ENCODE peak calls at places on chromosomes 5 and 9, in four cellular contexts. F is stomach, X is HCT116, B is prostate gland. O is an unnamed sample.

GRCh38 chr5:136082390-136083193 is 50.1 kb upstream of the SMAD5 start:
- DNase-seq in F (peak), X (peak), B (peak), O (peak)

GRCh38 chr5:178113841-178114324 is 551 bp downstream of the N4BP3 start:
- DNase-seq in F (no peak), X (no peak), B (no peak), O (no peak)

GRCh38 chr5:79959407-79959806 is 31.7 kb downstream of the MTX3 start:
- DNase-seq in F (no peak), X (no peak), B (no peak), O (no peak)

GRCh38 chr5:57501414-57502321 is 19.1 kb upstream of the ACTBL2 start:
- DNase-seq in F (no peak), X (no peak), B (no peak), O (no peak)

GRCh38 chr5:150517272-150518152 is 9.6 kb downstream of the NDST1 start:
- DNase-seq in F (peak), X (peak), B (no peak), O (peak)

GRCh38 chr5:132493241-132493640 is 2.7 kb upstream of the IRF1 start:
- DNase-seq in F (peak), X (no peak), B (no peak), O (peak)

GRCh38 chr5:111277061-111277460 is 52.9 kb downstream of the CAMK4 start:
- DNase-seq in F (no peak), X (no peak), B (no peak), O (no peak)

GRCh38 chr9:124839612-124840299 is 13.5 kb upstream of the WDR38 start:
- DNase-seq in F (no peak), X (peak), B (no peak), O (no peak)

GRCh38 chr5:157323107-157323706 is 57.3 kb downstream of the CYFIP2 start:
- DNase-seq in F (no peak), X (no peak), B (no peak), O (no peak)

GRCh38 chr5:112978836-112979235 is 2.2 kb downstream of the DCP2 start:
- DNase-seq in F (no peak), X (no peak), B (no peak), O (no peak)

GRCh38 chr5:112977440-112977861 is 853 bp downstream of the DCP2 start:
- DNase-seq in F (no peak), X (no peak), B (no peak), O (no peak)

GRCh38 chr5:112974901-112975300 is 1.7 kb upstream of the DCP2 start:
- DNase-seq in F (no peak), X (no peak), B (no peak), O (no peak)

GRCh38 chr5:112975721-112976431 is 722 bp upstream of the DCP2 start:
- DNase-seq in F (no peak), X (no peak), B (no peak), O (no peak)

DNA sequence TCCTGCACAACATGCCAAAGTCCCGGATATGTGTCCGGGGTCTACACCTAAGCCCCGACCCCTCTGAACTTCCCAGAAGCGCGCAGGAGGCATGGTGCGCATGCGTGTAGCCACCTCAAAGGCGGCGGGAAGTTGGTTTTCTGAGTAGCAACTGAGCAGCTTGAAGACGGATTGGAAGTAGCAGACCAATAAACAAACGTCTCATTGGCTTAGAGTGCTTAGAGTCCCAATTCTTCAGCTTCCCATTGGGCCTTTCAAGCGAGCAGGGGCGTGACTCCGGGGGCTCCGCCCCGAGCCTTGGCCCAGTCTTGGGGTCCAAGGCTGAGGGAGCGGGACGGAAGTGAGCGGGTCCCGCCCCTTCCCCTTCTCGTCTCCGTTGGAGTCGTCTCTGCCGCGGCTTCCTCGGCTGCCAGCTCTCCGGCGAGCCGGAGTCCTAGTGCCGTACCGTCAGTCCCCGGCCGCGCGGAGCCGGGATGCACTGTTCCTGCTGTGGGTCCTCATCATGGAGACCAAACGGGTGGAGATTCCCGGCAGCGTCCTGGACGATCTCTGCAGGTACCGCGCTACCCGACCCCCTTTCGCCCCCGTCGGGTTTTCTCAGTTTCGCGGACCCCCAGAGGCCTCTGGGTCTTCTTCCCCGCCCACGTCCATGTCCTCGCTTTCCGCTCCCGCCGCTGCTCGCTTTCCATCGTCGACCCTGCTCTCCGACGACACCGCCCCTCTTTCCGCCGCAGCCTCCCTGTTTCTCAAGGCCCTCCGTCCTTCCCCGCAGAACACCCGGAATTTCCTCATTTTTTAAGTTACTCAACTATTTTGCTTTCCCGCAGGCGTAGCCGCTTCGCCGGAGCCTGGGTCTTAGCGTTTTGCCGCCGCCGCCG is at the start of gene DCP2:
- DNase-seq in F (peak), X (peak), B (peak), O (peak)
- TF ChIP-seq POLR2A in F (no peak), X (peak), B (peak), O (peak)

GRCh38 chr5:10635257-10635860 is 71.5 kb downstream of the ANKRD33B start:
- DNase-seq in F (no peak), X (peak), B (no peak), O (no peak)
- TF ChIP-seq POLR2A in F (no peak), X (no peak), B (no peak), O (no peak)

GRCh38 chr5:172837640-172838039 is 3.6 kb downstream of the ERGIC1 start:
- DNase-seq in F (peak), X (no peak), B (peak), O (peak)
- TF ChIP-seq POLR2A in F (no peak), X (no peak), B (no peak), O (peak)

GRCh38 chr9:81465468-81466002 is 223.8 kb downstream of the TLE1 start:
- DNase-seq in F (no peak), X (no peak), B (no peak), O (no peak)
- TF ChIP-seq POLR2A in F (no peak), X (no peak), B (no peak), O (no peak)

DNA sequence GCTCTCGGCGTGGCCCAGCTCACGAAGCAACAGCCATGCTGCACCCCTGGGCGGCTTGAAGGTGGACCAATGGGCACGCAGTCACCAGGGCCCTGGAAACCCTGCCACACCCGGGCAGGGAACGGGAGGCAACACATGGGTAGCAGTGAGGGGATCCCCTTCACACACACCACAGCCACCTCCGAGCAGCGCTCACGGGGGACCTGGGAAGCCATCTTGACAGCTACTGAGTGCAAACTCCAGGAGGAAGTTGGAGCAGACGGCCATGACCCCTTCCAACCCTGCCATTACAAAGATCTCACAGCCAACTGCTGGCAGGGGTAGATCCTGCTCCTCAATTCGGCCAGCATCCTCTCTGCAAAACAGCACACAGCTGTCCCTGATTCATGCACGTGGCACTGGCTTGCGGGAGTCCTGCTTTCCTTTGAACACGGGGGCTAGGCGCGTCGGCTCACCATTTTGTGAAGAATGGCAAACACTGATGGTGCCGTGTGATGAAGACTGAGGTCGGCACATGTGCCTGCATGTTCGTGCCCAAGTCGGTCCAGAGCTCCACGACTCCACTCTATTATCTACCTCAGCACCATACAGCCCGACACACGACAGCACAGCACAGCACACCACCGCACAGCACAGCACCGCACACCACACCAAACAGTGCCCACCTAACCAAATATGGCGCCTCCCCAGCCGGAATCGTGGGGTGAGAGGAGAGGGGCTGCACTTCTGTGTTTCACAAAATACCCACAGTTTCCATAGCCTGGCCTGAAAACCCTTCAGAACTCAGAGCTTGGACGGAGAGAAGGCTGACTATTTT is 5.0 kb downstream of the UBAC1 start:
- DNase-seq in F (no peak), X (no peak), B (no peak), O (no peak)
- TF ChIP-seq POLR2A in F (no peak), X (no peak), B (no peak), O (no peak)

DNA sequence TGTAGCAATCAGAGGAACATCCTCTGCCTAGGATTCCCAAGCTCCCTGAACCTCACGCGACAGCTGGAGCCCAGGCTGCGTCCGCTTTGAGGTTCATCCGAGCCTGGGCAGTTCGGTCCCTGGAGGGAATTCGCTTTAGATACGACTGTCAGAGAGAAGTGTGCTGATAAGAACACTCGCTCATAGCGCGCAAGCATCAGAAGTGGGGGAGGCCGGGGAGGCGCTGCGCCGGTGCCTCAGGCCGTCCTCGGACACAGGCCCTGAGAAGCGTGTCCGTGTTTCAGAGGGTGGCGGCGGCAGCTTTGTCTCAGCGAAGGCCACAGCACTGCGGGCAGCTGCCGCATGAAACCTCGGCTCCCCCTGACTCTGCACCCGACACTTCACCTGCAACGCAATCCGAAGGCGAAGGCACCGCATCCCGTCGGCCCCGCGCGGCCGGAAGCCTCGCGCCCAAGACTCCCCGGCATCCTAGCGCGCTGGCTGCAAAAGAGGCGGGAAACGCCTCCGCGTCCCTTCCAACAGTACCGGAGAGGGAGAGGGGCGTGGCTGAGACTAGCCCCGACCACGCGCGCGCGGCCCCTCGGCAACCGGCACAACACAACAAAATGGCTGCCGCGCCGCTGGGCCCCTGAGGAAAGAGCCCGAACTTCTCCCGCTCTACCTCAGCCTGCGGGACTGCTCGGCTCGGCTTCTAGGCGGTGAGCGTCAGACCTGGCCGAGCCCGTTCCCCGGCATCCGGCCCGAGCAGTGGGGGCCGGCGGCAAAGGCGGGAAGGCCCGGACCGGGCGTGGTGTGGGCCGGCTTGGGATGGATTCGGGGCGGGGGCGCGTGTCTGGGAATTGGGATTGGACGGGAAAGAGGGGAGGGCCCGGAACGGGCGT is at the start of gene CNTRL:
- DNase-seq in F (peak), X (peak), B (peak), O (peak)
- TF ChIP-seq POLR2A in F (no peak), X (no peak), B (peak), O (peak)

GRCh38 chr5:43121565-43122484 is 1.1 kb downstream of the ZNF131 start:
- DNase-seq in F (no peak), X (no peak), B (peak), O (peak)
- TF ChIP-seq POLR2A in F (no peak), X (no peak), B (peak), O (peak)

DNA sequence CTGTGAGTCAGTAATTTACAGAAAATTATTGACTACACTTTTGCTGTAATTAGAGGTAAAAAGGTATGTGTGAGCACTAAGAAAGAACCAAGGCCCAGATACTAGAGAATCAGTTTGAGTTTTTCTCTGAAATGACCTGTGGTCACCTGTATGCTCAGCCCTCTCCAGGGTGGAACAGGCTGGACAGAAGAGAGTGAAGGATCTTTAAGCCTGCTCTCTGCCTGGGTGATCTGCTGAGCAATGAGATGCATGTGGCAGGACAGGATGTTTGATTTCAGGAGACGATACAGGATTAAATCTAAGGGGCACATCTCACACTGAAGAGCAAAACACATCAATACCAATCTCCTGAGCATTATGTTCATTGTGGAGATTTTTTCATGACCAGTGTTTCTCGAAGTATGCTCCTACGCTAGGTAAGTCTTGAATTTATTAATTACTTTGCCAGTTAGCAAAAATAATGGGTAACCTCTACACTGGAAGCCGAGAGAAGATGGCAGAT is 25.5 kb downstream of the HMGCR start:
- DNase-seq in F (no peak), X (no peak), B (no peak), O (no peak)
- TF ChIP-seq POLR2A in F (no peak), X (no peak), B (no peak), O (no peak)

GRCh38 chr9:75454043-75454442 is 365.7 kb downstream of the OSTF1 start:
- DNase-seq in F (no peak), X (no peak), B (no peak), O (no peak)
- TF ChIP-seq POLR2A in F (no peak), X (no peak), B (no peak), O (no peak)

DNA sequence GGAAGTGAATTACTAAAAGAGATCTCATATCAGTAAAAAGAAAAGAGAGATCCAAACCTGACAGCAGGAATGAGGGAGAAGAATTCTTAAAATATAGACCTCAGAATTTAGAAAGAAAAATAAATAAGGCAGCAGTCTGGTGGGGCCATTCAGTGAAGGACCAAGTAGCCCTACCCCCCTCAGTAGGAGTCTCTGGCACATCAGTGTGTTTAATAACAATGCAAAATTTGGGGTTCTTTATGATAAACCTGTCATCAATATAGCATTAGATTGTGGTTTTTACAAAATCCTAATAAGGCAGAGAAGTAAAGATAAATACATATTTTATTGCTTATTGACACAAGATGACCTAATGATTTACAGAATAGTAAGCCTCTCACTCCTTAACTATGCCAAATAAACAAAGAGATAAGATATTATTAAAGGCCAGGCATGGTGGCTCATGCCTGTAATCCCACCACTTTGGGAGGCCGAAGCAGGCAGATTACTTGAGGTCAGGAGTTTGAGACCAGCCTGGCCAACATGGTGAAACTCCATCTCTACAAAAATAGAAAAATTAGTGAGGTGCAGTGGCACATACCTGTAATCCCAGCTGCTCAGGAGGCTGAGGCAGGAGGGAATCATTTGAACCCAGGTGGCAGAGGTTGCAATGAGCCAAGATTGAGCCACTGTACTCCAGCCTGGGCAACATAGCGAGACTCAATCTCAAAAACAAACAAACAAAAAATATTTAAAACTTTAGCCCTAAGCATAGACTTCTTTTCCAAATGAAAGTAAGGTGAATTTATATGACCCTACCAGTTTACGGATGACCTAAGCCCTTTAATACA is 108.6 kb downstream of the BASP1 start:
- DNase-seq in F (no peak), X (no peak), B (no peak), O (no peak)
- TF ChIP-seq POLR2A in F (no peak), X (no peak), B (no peak), O (no peak)